ENCODE peak calls at places on chromosomes 6 and 20, in nine cellular contexts. V is stomach; Z is HCT116; T is heart left ventricle; D is right atrium auricular region; F is dorsolateral prefrontal cortex; B is WERI-Rb-1; J is fibroblast of lung; I is CD8-positive, alpha-beta memory T cell. S is an unnamed sample.

GRCh38 chr6:139409026-139409425 is 34.6 kb upstream of the CITED2 start:
- DNase-seq in V (no peak), Z (no peak), T (no peak), D (no peak), F (no peak), B (no peak), J (no peak), I (no peak), S (no peak)

GRCh38 chr6:169723200-169723909 is 945 bp downstream of the PHF10 start:
- DNase-seq in V (peak), Z (no peak), T (peak), D (peak), F (peak), B (peak), J (peak), I (peak), S (peak)

GRCh38 chr6:117072781-117073180 is 192.6 kb upstream of the VGLL2 start:
- DNase-seq in V (no peak), Z (no peak), T (no peak), D (no peak), F (no peak), B (no peak), J (no peak), I (no peak), S (no peak)

GRCh38 chr20:41738584-41739193 is 120.5 kb upstream of the CHD6 start:
- DNase-seq in V (peak), Z (peak), T (peak), D (peak), F (peak), B (peak), J (peak), I (no peak), S (peak)

GRCh38 chr6:49550413-49551125 is at the start of gene C6orf141:
- DNase-seq in V (peak), Z (peak), T (no peak), D (no peak), F (no peak), B (peak), J (no peak), I (no peak), S (peak)

GRCh38 chr6:44641344-44641743 is 253.8 kb downstream of the CDC5L start:
- DNase-seq in V (no peak), Z (no peak), T (no peak), D (no peak), F (no peak), B (no peak), J (no peak), I (no peak), S (no peak)

GRCh38 chr6:489001-489400 is 97.4 kb downstream of the IRF4 start:
- DNase-seq in V (no peak), Z (no peak), T (no peak), D (no peak), F (no peak), B (no peak), J (no peak), I (no peak), S (no peak)

GRCh38 chr20:16701296-16701695 is 28.5 kb upstream of the SNRPB2 start:
- DNase-seq in V (peak), Z (peak), T (no peak), D (no peak), F (no peak), B (peak), J (no peak), I (no peak), S (no peak)

GRCh38 chr20:48456361-48457184 is 371.2 kb downstream of the PREX1 start:
- DNase-seq in V (no peak), Z (no peak), T (no peak), D (no peak), F (no peak), B (no peak), J (no peak), I (no peak), S (no peak)

GRCh38 chr6:35161776-35162607 is 20.9 kb upstream of the TCP11 start:
- DNase-seq in V (peak), Z (no peak), T (no peak), D (no peak), F (no peak), B (no peak), J (peak), I (no peak), S (no peak)

GRCh38 chr20:48739395-48740268 is 88.2 kb downstream of the PREX1 start:
- DNase-seq in V (no peak), Z (no peak), T (no peak), D (no peak), F (no peak), B (no peak), J (no peak), I (no peak), S (no peak)

GRCh38 chr6:33406161-33406560 is 4.7 kb upstream of the PHF1 start:
- DNase-seq in V (no peak), Z (no peak), T (no peak), D (no peak), F (no peak), B (no peak), J (no peak), I (no peak), S (no peak)

GRCh38 chr20:1872456-1873183 is 22.6 kb upstream of the SIRPA start:
- DNase-seq in V (no peak), Z (no peak), T (no peak), D (no peak), F (no peak), B (no peak), J (no peak), I (no peak), S (no peak)

GRCh38 chr6:138520463-138520862 is 21.2 kb upstream of the NHSL1 start:
- DNase-seq in V (no peak), Z (no peak), T (no peak), D (no peak), F (no peak), B (no peak), J (peak), I (no peak), S (no peak)

GRCh38 chr20:49697071-49697470 is 16.6 kb downstream of the B4GALT5 start:
- DNase-seq in V (peak), Z (no peak), T (no peak), D (no peak), F (no peak), B (no peak), J (no peak), I (no peak), S (peak)

GRCh38 chr20:1533059-1533458 is 24.4 kb downstream of the SIRPD start:
- DNase-seq in V (no peak), Z (no peak), T (no peak), D (no peak), F (no peak), B (peak), J (no peak), I (no peak), S (no peak)

GRCh38 chr6:107594736-107595135 is 104.8 kb downstream of the SOBP start:
- DNase-seq in V (no peak), Z (no peak), T (no peak), D (no peak), F (no peak), B (no peak), J (no peak), I (no peak), S (no peak)

GRCh38 chr6:141562181-141562800 is 570.4 kb upstream of the GJE1 start:
- DNase-seq in V (no peak), Z (no peak), T (peak), D (peak), F (no peak), B (no peak), J (peak), I (no peak), S (no peak)

GRCh38 chr20:58618694-58619540 is 32.2 kb upstream of the STX16 start:
- DNase-seq in V (no peak), Z (no peak), T (no peak), D (no peak), F (no peak), B (no peak), J (peak), I (no peak), S (no peak)

GRCh38 chr20:59748555-59749292 is 144.4 kb downstream of the PHACTR3 start:
- DNase-seq in V (no peak), Z (no peak), T (no peak), D (no peak), F (no peak), B (no peak), J (peak), I (no peak), S (no peak)

GRCh38 chr20:20931632-20932031 is 174.5 kb downstream of the LINC00237 start:
- DNase-seq in V (no peak), Z (no peak), T (no peak), D (no peak), F (no peak), B (no peak), J (no peak), I (no peak), S (no peak)

GRCh38 chr6:132598473-132598872 is 8.9 kb upstream of the TAAR5 start:
- DNase-seq in V (no peak), Z (peak), T (no peak), D (no peak), F (no peak), B (peak), J (no peak), I (no peak), S (no peak)

GRCh38 chr20:54340667-54341081 is 132.8 kb downstream of the PFDN4 start:
- DNase-seq in V (no peak), Z (no peak), T (no peak), D (no peak), F (no peak), B (no peak), J (peak), I (no peak), S (no peak)

GRCh38 chr6:10433322-10433721 is 18.4 kb upstream of the TFAP2A start:
- DNase-seq in V (no peak), Z (no peak), T (no peak), D (no peak), F (no peak), B (no peak), J (no peak), I (no peak), S (no peak)

GRCh38 chr6:372336-372911 is 19.1 kb upstream of the IRF4 start:
- DNase-seq in V (no peak), Z (no peak), T (no peak), D (no peak), F (no peak), B (no peak), J (no peak), I (no peak), S (no peak)

GRCh38 chr20:59235226-59235625 is 65.2 kb upstream of the EDN3 start:
- DNase-seq in V (no peak), Z (no peak), T (no peak), D (no peak), F (no peak), B (no peak), J (no peak), I (no peak), S (no peak)

GRCh38 chr6:73624896-73625295 is 28.9 kb downstream of the SLC17A5 start:
- DNase-seq in V (no peak), Z (no peak), T (no peak), D (no peak), F (no peak), B (no peak), J (no peak), I (no peak), S (no peak)

GRCh38 chr6:42230320-42231034 is 12.8 kb upstream of the MRPS10 start:
- DNase-seq in V (no peak), Z (no peak), T (no peak), D (no peak), F (no peak), B (no peak), J (peak), I (no peak), S (no peak)

GRCh38 chr6:137954253-137954652 is 87.2 kb downstream of the TNFAIP3 start:
- DNase-seq in V (no peak), Z (no peak), T (no peak), D (no peak), F (no peak), B (no peak), J (no peak), I (no peak), S (no peak)

GRCh38 chr6:114520976-114521375 is 178.2 kb upstream of the HS3ST5 start:
- DNase-seq in V (no peak), Z (no peak), T (no peak), D (no peak), F (no peak), B (no peak), J (no peak), I (no peak), S (no peak)

GRCh38 chr6:55524441-55524840 is 54.6 kb downstream of the HMGCLL1 start:
- DNase-seq in V (no peak), Z (no peak), T (no peak), D (no peak), F (no peak), B (no peak), J (no peak), I (no peak), S (no peak)

GRCh38 chr6:72238900-72239299 is 352.6 kb downstream of the RIMS1 start:
- DNase-seq in V (no peak), Z (no peak), T (no peak), D (no peak), F (no peak), B (no peak), J (peak), I (no peak), S (no peak)

GRCh38 chr6:137827977-137828815 is 38.9 kb upstream of the TNFAIP3 start:
- DNase-seq in V (no peak), Z (no peak), T (no peak), D (no peak), F (no peak), B (no peak), J (no peak), I (no peak), S (no peak)

GRCh38 chr6:35080821-35081425 is 60.2 kb downstream of the TCP11 start:
- DNase-seq in V (no peak), Z (no peak), T (peak), D (no peak), F (peak), B (no peak), J (no peak), I (no peak), S (peak)

GRCh38 chr6:19837511-19838441 is 606 bp downstream of the ID4 start:
- DNase-seq in V (peak), Z (no peak), T (peak), D (no peak), F (no peak), B (peak), J (peak), I (no peak), S (peak)

GRCh38 chr6:19841181-19841580 is 4.0 kb downstream of the ID4 start:
- DNase-seq in V (no peak), Z (no peak), T (no peak), D (no peak), F (no peak), B (no peak), J (no peak), I (no peak), S (no peak)

GRCh38 chr6:19838442-19839236 is 1.5 kb downstream of the ID4 start:
- DNase-seq in V (peak), Z (peak), T (peak), D (no peak), F (no peak), B (peak), J (peak), I (no peak), S (peak)

GRCh38 chr6:19839237-19839546 is 2.0 kb downstream of the ID4 start:
- DNase-seq in V (no peak), Z (no peak), T (no peak), D (no peak), F (no peak), B (no peak), J (peak), I (no peak), S (no peak)

GRCh38 chr6:19839788-19840187 is 2.6 kb downstream of the ID4 start:
- DNase-seq in V (no peak), Z (no peak), T (no peak), D (no peak), F (no peak), B (no peak), J (no peak), I (no peak), S (no peak)
- H3K27ac ChIP-seq in V (peak), Z (no peak), T (no peak), D (peak), F (peak), B (no peak), J (no peak), I (no peak), S (no peak)

DNA sequence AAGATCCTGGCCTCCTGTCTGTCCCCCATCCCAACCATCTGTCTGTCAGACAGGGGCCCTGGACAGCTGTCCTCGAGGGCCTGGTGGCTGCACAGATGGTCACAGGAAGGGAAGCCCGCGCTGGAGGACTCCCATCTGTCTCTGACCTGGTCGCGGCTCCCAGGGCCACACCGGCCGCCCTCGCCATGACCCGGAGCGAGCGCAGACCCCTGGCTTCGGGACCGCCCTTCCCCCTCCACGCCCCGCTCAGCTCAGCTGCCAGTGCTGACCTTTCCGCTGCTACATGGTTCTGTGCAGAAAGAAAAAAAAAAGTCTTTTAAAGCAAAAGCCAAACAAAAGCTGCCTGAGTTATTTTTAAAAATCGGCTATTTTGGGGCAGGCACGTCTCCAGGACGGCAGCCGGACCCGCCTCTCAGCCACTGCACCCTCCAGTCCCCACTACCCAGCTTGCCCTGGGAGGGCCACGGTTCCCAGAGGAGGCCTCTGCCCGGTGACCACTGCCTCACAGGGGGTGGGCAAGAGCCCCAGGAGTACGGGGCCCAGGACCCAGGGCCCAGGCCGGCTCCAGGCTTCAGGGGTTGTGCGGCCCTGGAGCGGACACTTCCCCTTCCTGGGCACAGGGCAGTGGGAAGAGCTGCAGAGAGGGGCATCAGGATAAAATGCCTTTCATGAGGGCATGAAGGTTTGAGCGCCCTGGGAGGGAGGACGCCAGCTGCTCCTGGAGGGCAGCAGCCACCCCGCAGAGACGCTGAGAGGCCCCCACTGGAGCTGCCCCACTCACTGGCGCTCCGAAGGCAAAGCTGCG is 10.8 kb downstream of the LAMA5 start:
- DNase-seq in V (no peak), Z (no peak), T (peak), D (no peak), F (no peak), B (peak), J (peak), I (no peak), S (no peak)
- H3K27ac ChIP-seq in V (peak), Z (peak), T (peak), D (peak), F (peak), B (peak), J (peak), I (no peak), S (peak)

GRCh38 chr6:129733290-129733689 is 23.3 kb upstream of the ARHGAP18 start:
- DNase-seq in V (no peak), Z (no peak), T (no peak), D (no peak), F (no peak), B (no peak), J (no peak), I (no peak), S (no peak)

GRCh38 chr6:129731396-129731795 is 21.4 kb upstream of the ARHGAP18 start:
- DNase-seq in V (no peak), Z (no peak), T (no peak), D (no peak), F (no peak), B (no peak), J (no peak), I (no peak), S (no peak)

GRCh38 chr6:129732542-129732941 is 22.6 kb upstream of the ARHGAP18 start:
- DNase-seq in V (no peak), Z (no peak), T (no peak), D (no peak), F (no peak), B (no peak), J (no peak), I (no peak), S (no peak)

GRCh38 chr6:129732034-129732433 is 22.1 kb upstream of the ARHGAP18 start:
- DNase-seq in V (no peak), Z (no peak), T (no peak), D (no peak), F (no peak), B (no peak), J (no peak), I (no peak), S (no peak)

DNA sequence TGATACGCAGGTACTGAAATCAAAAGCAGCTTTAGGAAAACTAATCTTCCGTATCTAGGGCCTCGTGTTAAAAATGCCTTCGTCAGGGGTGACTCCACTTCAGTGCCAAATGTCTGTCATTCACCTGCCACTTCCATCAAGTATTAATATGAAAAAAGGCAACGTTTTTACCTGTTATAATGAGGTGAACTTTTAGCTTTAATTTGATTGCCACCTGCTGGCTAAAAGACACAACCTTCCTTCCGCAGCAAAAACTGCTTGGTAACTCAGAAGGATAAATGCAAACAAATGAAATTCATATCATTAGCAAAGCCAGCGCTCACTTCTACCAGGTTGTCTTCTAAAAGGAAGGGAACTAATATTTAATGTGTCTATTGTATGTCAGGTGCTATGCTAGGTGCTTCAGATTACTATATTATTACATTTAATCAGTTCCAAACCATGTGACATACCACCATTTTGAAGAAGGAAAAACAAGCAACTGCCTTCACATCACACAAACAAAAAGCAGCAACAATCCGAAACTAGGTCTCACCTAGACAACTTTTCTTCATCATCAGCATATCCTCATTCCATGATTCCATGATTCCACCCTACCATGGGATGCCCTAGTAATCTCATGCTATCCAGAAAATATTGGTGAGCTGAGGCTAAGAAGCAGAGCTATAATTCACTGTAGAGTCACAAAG is 20.6 kb upstream of the ARHGAP18 start:
- DNase-seq in V (no peak), Z (no peak), T (no peak), D (no peak), F (no peak), B (no peak), J (peak), I (no peak), S (no peak)
- H3K27ac ChIP-seq in V (no peak), Z (peak), T (no peak), D (no peak), F (no peak), B (no peak), J (no peak), I (no peak), S (no peak)

GRCh38 chr6:28125396-28125795 is 987 bp downstream of the ZSCAN16 start:
- DNase-seq in V (no peak), Z (no peak), T (no peak), D (no peak), F (no peak), B (no peak), J (no peak), I (no peak), S (no peak)

GRCh38 chr6:28124971-28125353 is 553 bp downstream of the ZSCAN16 start:
- DNase-seq in V (no peak), Z (no peak), T (no peak), D (no peak), F (no peak), B (no peak), J (no peak), I (no peak), S (no peak)

DNA sequence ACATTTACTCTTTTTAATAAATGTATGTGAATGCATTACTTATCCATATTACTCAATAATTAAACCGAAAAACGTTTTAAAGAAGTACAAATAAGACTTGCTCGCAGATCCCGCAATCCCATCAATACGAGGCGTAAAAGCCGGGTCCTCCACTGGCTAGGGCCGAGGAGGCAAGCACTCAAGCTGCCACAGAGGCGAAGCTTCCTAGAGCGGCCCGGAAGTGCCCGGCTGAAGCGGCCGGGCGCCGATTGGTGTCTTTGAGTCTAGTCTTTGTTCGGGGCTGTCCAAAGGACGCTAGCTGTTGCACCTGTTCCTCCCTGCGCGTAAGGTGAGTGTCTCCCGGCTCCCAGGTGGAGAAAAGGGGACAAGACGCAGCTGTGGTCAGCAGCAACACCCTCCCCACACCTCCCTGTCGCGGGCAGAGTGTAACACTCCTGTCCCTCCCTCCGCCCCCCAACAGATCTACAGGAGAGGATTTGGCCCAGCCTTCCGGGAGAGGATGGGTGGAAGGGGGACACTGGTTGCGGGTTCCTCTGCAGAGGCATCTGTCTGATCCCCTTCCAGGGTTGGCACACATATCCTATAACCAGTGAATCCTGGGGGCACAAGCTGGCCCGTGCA is at the start of gene ZSCAN16:
- DNase-seq in V (peak), Z (peak), T (peak), D (peak), F (peak), B (peak), J (peak), I (peak), S (peak)
- H3K27ac ChIP-seq in V (peak), Z (peak), T (peak), D (peak), F (peak), B (peak), J (peak), I (peak), S (no peak)